ENCODE peak calls at places on chromosomes 16 and 17, in seven cellular contexts. V is IMR-90, Y is neuronal stem cell, K is H9, D is mesendoderm, G is H1, I is trophoblast cell. J is an unnamed sample.

GRCh38 chr16:57999366-57999970 is 1.0 kb downstream of the ZNF319 start:
- DNase-seq in D (peak; percentile 56), Y (no peak), I (no peak), K (no peak), G (no peak), V (peak; percentile 33), J (peak; percentile 60)

GRCh38 chr16:53881371-53881770 is 177.4 kb downstream of the FTO start:
- DNase-seq in Y (no peak), D (peak; percentile 24), V (peak; percentile 82), K (no peak), I (peak; percentile 47), G (no peak), J (peak; percentile 85)

GRCh38 chr16:8893426-8893825 is 11.3 kb downstream of the LITAFD start:
- DNase-seq in D (no peak), Y (no peak), K (no peak), G (no peak), V (no peak), I (no peak), J (no peak)

GRCh38 chr17:44266402-44267164 is 1.4 kb downstream of the SLC4A1 start:
- DNase-seq in D (no peak), G (no peak), Y (no peak), I (no peak), V (no peak), K (no peak), J (no peak)

GRCh38 chr17:907725-908124 is 71.9 kb downstream of the NXN start:
- DNase-seq in G (no peak), I (no peak), Y (no peak), K (no peak), D (no peak), V (no peak), J (no peak)

GRCh38 chr17:56440391-56440790 is 153.1 kb upstream of the NOG start:
- DNase-seq in G (no peak), K (no peak), Y (no peak), V (peak; percentile 24), D (no peak), I (peak; percentile 59), J (no peak)

GRCh38 chr16:78862022-78862421 is 738.5 kb downstream of the MAF start:
- DNase-seq in V (no peak), G (no peak), K (no peak), Y (no peak), I (no peak), D (no peak), J (no peak)

GRCh38 chr16:87968541-87968940 is 17.3 kb downstream of the BANP start:
- DNase-seq in I (no peak), V (peak; percentile 93), K (no peak), D (no peak), G (no peak), Y (no peak), J (no peak)

GRCh38 chr16:50747206-50747956 is 5.5 kb downstream of the CYLD start:
- DNase-seq in K (no peak), D (peak; percentile 43), V (no peak), G (no peak), I (no peak), Y (no peak), J (peak; percentile 9)

GRCh38 chr17:59490259-59490658 is 75.2 kb upstream of the DHX40 start:
- DNase-seq in V (peak; percentile 10), Y (no peak), I (peak; percentile 17), G (no peak), D (no peak), K (no peak), J (peak; percentile 34)

GRCh38 chr16:11675561-11676511 is 7.6 kb downstream of the SNN start:
- DNase-seq in D (peak; percentile 66), G (no peak), K (peak; percentile 49), Y (no peak), I (peak; percentile 90), V (peak; percentile 15), J (no peak)

GRCh38 chr17:37360632-37361031 is 15.2 kb upstream of the C17orf78 start:
- DNase-seq in I (no peak), G (no peak), K (no peak), V (peak; percentile 25), D (no peak), Y (no peak), J (peak; percentile 26)

GRCh38 chr17:21283482-21284318 is 811 bp upstream of the MAP2K3 start:
- DNase-seq in I (peak; percentile 60), D (no peak), G (no peak), K (no peak), Y (no peak), V (peak; percentile 73), J (peak; percentile 53)

GRCh38 chr17:77323413-77324171 is 182.8 kb downstream of the SEC14L1 start:
- DNase-seq in G (no peak), V (peak; percentile 52), Y (no peak), K (peak; percentile 30), D (no peak), I (no peak), J (peak; percentile 91)

GRCh38 chr16:82152641-82153094 is 17.4 kb downstream of the MPHOSPH6 start:
- DNase-seq in G (no peak), K (no peak), I (no peak), D (peak; percentile 28), Y (no peak), V (peak; percentile 70), J (peak; percentile 75)

GRCh38 chr17:6070895-6071511 is 824 bp downstream of the WSCD1 start:
- DNase-seq in V (no peak), K (no peak), Y (no peak), D (peak; percentile 27), I (no peak), G (no peak), J (peak; percentile 27)

GRCh38 chr16:81830845-81831600 is 51.9 kb downstream of the PLCG2 start:
- DNase-seq in D (no peak), Y (no peak), V (no peak), K (no peak), G (no peak), I (no peak), J (no peak)

GRCh38 chr17:30696234-30696633 is 128.3 kb downstream of the CRLF3 start:
- DNase-seq in D (no peak), G (no peak), Y (no peak), I (no peak), K (no peak), V (no peak), J (peak; percentile 35)

GRCh38 chr17:19313746-19314651 is 48.5 kb downstream of the B9D1 start:
- DNase-seq in V (no peak), D (no peak), Y (no peak), I (no peak), K (no peak), G (no peak), J (no peak)

GRCh38 chr17:63954402-63955063 is 18.2 kb downstream of the SCN4A start:
- DNase-seq in V (no peak), D (no peak), Y (no peak), G (no peak), I (peak; percentile 23), K (no peak), J (no peak)

GRCh38 chr17:49516190-49516589 is 21.1 kb downstream of the NGFR start:
- DNase-seq in D (no peak), V (no peak), G (no peak), Y (no peak), I (no peak), K (no peak), J (no peak)

GRCh38 chr16:23081675-23082119 is 67.6 kb downstream of the USP31 start:
- DNase-seq in K (no peak), I (no peak), D (peak; percentile 5), V (peak; percentile 35), G (no peak), Y (no peak), J (no peak)

GRCh38 chr16:15866451-15866850 is 9.6 kb upstream of the MYH11 start:
- DNase-seq in D (no peak), V (peak; percentile 29), Y (no peak), G (no peak), I (no peak), K (no peak), J (no peak)
- H3K27ac ChIP-seq in D (no peak overlapping the region), V (peak overlapping the region; percentile 98), Y (no peak overlapping the region), G (no peak overlapping the region), I (no peak overlapping the region), K (no peak overlapping the region), J (no peak overlapping the region)

GRCh38 chr16:29256501-29256981 is 150.0 kb downstream of the NPIPB11 start:
- DNase-seq in D (peak; percentile 7), K (peak; percentile 47), V (no peak), I (no peak), G (no peak), Y (no peak), J (no peak)

GRCh38 chr16:29254676-29255495 is 151.6 kb downstream of the NPIPB11 start:
- DNase-seq in K (no peak), D (no peak), I (no peak), Y (no peak), G (no peak), V (no peak), J (no peak)
- H3K4me1 ChIP-seq in K (peaks cover 2% of the 10 kb centered on the region), D (no peaks in the 10 kb centered on the region), I (peaks cover 2% of the 10 kb centered on the region), Y (peaks cover 4% of the 10 kb centered on the region), G (peaks cover 11% of the 10 kb centered on the region), V (peaks cover 2% of the 10 kb centered on the region), J (peaks cover 8% of the 10 kb centered on the region)

GRCh38 chr16:79982862-79983261 is 382.3 kb upstream of the MAF start:
- DNase-seq in V (no peak), D (no peak), I (no peak), K (no peak), G (no peak), Y (no peak), J (no peak)

GRCh38 chr16:79980650-79981521 is 380.3 kb upstream of the MAF start:
- DNase-seq in D (no peak), G (no peak), V (no peak), I (no peak), K (no peak), Y (peak; percentile 30), J (no peak)

GRCh38 chr16:79982356-79982755 is 381.8 kb upstream of the MAF start:
- DNase-seq in K (no peak), V (no peak), G (no peak), D (no peak), I (no peak), Y (no peak), J (no peak)

GRCh38 chr16:79981814-79982213 is 381.3 kb upstream of the MAF start:
- DNase-seq in G (no peak), Y (no peak), I (no peak), V (no peak), D (no peak), K (no peak), J (no peak)

GRCh38 chr16:79977974-79978836 is 377.7 kb upstream of the MAF start:
- DNase-seq in V (no peak), I (no peak), D (no peak), Y (no peak), K (no peak), G (no peak), J (no peak)
- H4K8ac ChIP-seq in V (no peak overlapping the region), I (no peak overlapping the region), D (no peak overlapping the region), Y (no peak overlapping the region), K (no peak overlapping the region), G (no peak overlapping the region), J (no peak overlapping the region)

DNA sequence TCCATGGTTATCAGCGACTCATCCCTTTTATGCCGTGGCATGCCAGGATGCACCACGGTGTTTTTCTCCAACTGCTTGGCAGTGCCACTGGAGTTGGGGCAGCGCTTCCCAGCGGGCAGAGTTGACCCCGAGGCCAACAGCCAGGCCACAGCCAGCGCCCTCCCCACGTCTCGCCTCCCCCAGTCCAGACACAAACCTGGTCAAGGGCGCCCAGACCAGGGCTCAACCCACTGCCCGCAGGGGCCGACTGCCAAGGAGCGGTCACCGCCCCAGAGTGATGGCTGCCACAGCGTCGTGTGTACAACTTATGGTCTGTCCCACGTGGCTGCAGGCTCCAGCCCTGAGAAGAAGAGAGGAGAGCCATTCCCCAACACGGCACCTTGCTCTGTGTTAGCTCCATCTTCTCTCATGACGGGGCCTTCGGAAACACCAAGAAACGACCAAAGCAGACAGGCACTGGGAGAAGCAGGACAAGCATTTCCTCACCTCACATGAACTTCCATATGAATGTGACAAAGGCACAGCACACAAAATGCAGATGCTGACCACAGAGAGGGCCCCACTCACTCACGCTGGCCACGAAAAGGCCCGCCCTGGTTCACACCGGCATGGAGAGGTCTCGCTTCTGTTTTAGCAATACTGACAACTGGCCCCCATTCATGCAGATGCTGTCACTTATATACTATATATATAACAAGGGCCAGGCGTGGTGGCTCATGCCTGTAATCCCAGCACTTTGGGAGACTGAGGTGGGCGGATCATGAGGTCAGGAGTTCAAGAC is 27.0 kb downstream of the AXIN1 start:
- DNase-seq in G (no peak), K (no peak), V (no peak), Y (no peak), D (no peak), I (no peak), J (no peak)
- H3K27ac ChIP-seq in G (no peak overlapping the region), K (no peak overlapping the region), V (no peak overlapping the region), Y (no peak overlapping the region), D (no peak overlapping the region), I (no peak overlapping the region), J (no peak overlapping the region)

J was measured in mesenchymal stem cell.